ENCODE peak calls at places on chromosomes 7 and 10, in ten cellular contexts. One of them, this sample, is unnamed. For H3K27me3, the result is how much of the 10 kb centered on the place peaks cover.

GRCh38 chr10:27998178-27998953 is 513 bp downstream of the ODAD2 start:
- DNase-seq in pancreas: peak
- DNase-seq in Peyer's patch: no peak
- DNase-seq in HCT116: no peak
- DNase-seq in naive thymus-derived CD4-positive, alpha-beta T cell: peak
- DNase-seq in hepatocyte: peak
- DNase-seq in aorta: peak
- DNase-seq in AG04450: no peak
- DNase-seq in thyroid gland: peak
- DNase-seq in upper lobe of right lung: peak
- DNase-seq in this sample: no peak

GRCh38 chr7:40418445-40418844 is 283.6 kb downstream of the SUGCT start:
- DNase-seq in pancreas: no peak
- DNase-seq in Peyer's patch: no peak
- DNase-seq in HCT116: no peak
- DNase-seq in naive thymus-derived CD4-positive, alpha-beta T cell: no peak
- DNase-seq in hepatocyte: no peak
- DNase-seq in aorta: no peak
- DNase-seq in AG04450: no peak
- DNase-seq in thyroid gland: no peak
- DNase-seq in upper lobe of right lung: no peak
- DNase-seq in this sample: no peak

GRCh38 chr10:14403846-14404623 is 73.3 kb upstream of the FRMD4A start:
- DNase-seq in pancreas: no peak
- DNase-seq in Peyer's patch: no peak
- DNase-seq in HCT116: no peak
- DNase-seq in naive thymus-derived CD4-positive, alpha-beta T cell: no peak
- DNase-seq in hepatocyte: no peak
- DNase-seq in aorta: no peak
- DNase-seq in AG04450: no peak
- DNase-seq in thyroid gland: no peak
- DNase-seq in upper lobe of right lung: no peak
- DNase-seq in this sample: no peak

GRCh38 chr7:158094671-158095256 is 492.9 kb downstream of the PTPRN2 start:
- DNase-seq in pancreas: no peak
- DNase-seq in Peyer's patch: no peak
- DNase-seq in HCT116: no peak
- DNase-seq in naive thymus-derived CD4-positive, alpha-beta T cell: no peak
- DNase-seq in hepatocyte: no peak
- DNase-seq in aorta: peak
- DNase-seq in AG04450: no peak
- DNase-seq in thyroid gland: no peak
- DNase-seq in upper lobe of right lung: peak
- DNase-seq in this sample: no peak

GRCh38 chr10:116444527-116445142 is 17.0 kb downstream of the PNLIPRP3 start:
- DNase-seq in pancreas: no peak
- DNase-seq in Peyer's patch: no peak
- DNase-seq in HCT116: peak
- DNase-seq in naive thymus-derived CD4-positive, alpha-beta T cell: peak
- DNase-seq in hepatocyte: peak
- DNase-seq in aorta: no peak
- DNase-seq in AG04450: peak
- DNase-seq in thyroid gland: no peak
- DNase-seq in upper lobe of right lung: no peak
- DNase-seq in this sample: peak

GRCh38 chr10:30832727-30833624 is 198.7 kb downstream of the ZNF438 start:
- DNase-seq in pancreas: no peak
- DNase-seq in Peyer's patch: no peak
- DNase-seq in HCT116: no peak
- DNase-seq in naive thymus-derived CD4-positive, alpha-beta T cell: no peak
- DNase-seq in hepatocyte: no peak
- DNase-seq in aorta: no peak
- DNase-seq in AG04450: no peak
- DNase-seq in thyroid gland: no peak
- DNase-seq in upper lobe of right lung: no peak
- DNase-seq in this sample: no peak

GRCh38 chr10:132850246-132850645 is 64.3 kb upstream of the NKX6-2 start:
- DNase-seq in pancreas: no peak
- DNase-seq in Peyer's patch: no peak
- DNase-seq in HCT116: no peak
- DNase-seq in naive thymus-derived CD4-positive, alpha-beta T cell: no peak
- DNase-seq in hepatocyte: no peak
- DNase-seq in aorta: peak
- DNase-seq in AG04450: no peak
- DNase-seq in thyroid gland: no peak
- DNase-seq in upper lobe of right lung: peak
- DNase-seq in this sample: no peak

GRCh38 chr10:103540722-103541121 is 47.2 kb downstream of the NEURL1 start:
- DNase-seq in pancreas: no peak
- DNase-seq in Peyer's patch: no peak
- DNase-seq in HCT116: no peak
- DNase-seq in naive thymus-derived CD4-positive, alpha-beta T cell: no peak
- DNase-seq in hepatocyte: no peak
- DNase-seq in aorta: no peak
- DNase-seq in AG04450: no peak
- DNase-seq in thyroid gland: no peak
- DNase-seq in upper lobe of right lung: peak
- DNase-seq in this sample: no peak

GRCh38 chr7:97576043-97576442 is 155.8 kb upstream of the TAC1 start:
- DNase-seq in pancreas: no peak
- DNase-seq in Peyer's patch: no peak
- DNase-seq in HCT116: no peak
- DNase-seq in naive thymus-derived CD4-positive, alpha-beta T cell: no peak
- DNase-seq in hepatocyte: no peak
- DNase-seq in aorta: no peak
- DNase-seq in AG04450: no peak
- DNase-seq in thyroid gland: no peak
- DNase-seq in upper lobe of right lung: no peak
- DNase-seq in this sample: no peak

GRCh38 chr10:3140280-3140679 is 32.3 kb downstream of the PITRM1 start:
- DNase-seq in pancreas: no peak
- DNase-seq in Peyer's patch: no peak
- DNase-seq in HCT116: no peak
- DNase-seq in naive thymus-derived CD4-positive, alpha-beta T cell: no peak
- DNase-seq in hepatocyte: no peak
- DNase-seq in aorta: peak
- DNase-seq in AG04450: no peak
- DNase-seq in thyroid gland: no peak
- DNase-seq in upper lobe of right lung: no peak
- DNase-seq in this sample: no peak

GRCh38 chr7:2204446-2204845 is 28.3 kb downstream of the MAD1L1 start:
- DNase-seq in pancreas: no peak
- DNase-seq in Peyer's patch: no peak
- DNase-seq in HCT116: no peak
- DNase-seq in naive thymus-derived CD4-positive, alpha-beta T cell: no peak
- DNase-seq in hepatocyte: no peak
- DNase-seq in aorta: no peak
- DNase-seq in AG04450: no peak
- DNase-seq in thyroid gland: no peak
- DNase-seq in upper lobe of right lung: peak
- DNase-seq in this sample: no peak

GRCh38 chr10:131571346-131571745 is 259.8 kb upstream of the TCERG1L start:
- DNase-seq in pancreas: no peak
- DNase-seq in Peyer's patch: peak
- DNase-seq in HCT116: no peak
- DNase-seq in naive thymus-derived CD4-positive, alpha-beta T cell: no peak
- DNase-seq in hepatocyte: no peak
- DNase-seq in aorta: no peak
- DNase-seq in AG04450: no peak
- DNase-seq in thyroid gland: no peak
- DNase-seq in upper lobe of right lung: no peak
- DNase-seq in this sample: no peak

GRCh38 chr7:40551685-40552576 is 417.1 kb downstream of the SUGCT start:
- DNase-seq in pancreas: no peak
- DNase-seq in Peyer's patch: no peak
- DNase-seq in HCT116: no peak
- DNase-seq in naive thymus-derived CD4-positive, alpha-beta T cell: no peak
- DNase-seq in hepatocyte: peak
- DNase-seq in aorta: peak
- DNase-seq in AG04450: no peak
- DNase-seq in thyroid gland: no peak
- DNase-seq in upper lobe of right lung: no peak
- DNase-seq in this sample: no peak

GRCh38 chr7:142711722-142712616 is 37.3 kb upstream of the PRSS1 start:
- DNase-seq in pancreas: peak
- DNase-seq in Peyer's patch: peak
- DNase-seq in HCT116: peak
- DNase-seq in naive thymus-derived CD4-positive, alpha-beta T cell: no peak
- DNase-seq in hepatocyte: peak
- DNase-seq in aorta: no peak
- DNase-seq in AG04450: no peak
- DNase-seq in thyroid gland: peak
- DNase-seq in upper lobe of right lung: no peak
- DNase-seq in this sample: peak

GRCh38 chr10:19640864-19641263 is 175.4 kb upstream of the PLXDC2 start:
- DNase-seq in pancreas: no peak
- DNase-seq in Peyer's patch: no peak
- DNase-seq in HCT116: no peak
- DNase-seq in naive thymus-derived CD4-positive, alpha-beta T cell: no peak
- DNase-seq in hepatocyte: no peak
- DNase-seq in aorta: no peak
- DNase-seq in AG04450: no peak
- DNase-seq in thyroid gland: no peak
- DNase-seq in upper lobe of right lung: no peak
- DNase-seq in this sample: no peak

GRCh38 chr10:19634163-19634562 is 182.1 kb upstream of the PLXDC2 start:
- DNase-seq in pancreas: no peak
- DNase-seq in Peyer's patch: no peak
- DNase-seq in HCT116: no peak
- DNase-seq in naive thymus-derived CD4-positive, alpha-beta T cell: no peak
- DNase-seq in hepatocyte: no peak
- DNase-seq in aorta: no peak
- DNase-seq in AG04450: no peak
- DNase-seq in thyroid gland: no peak
- DNase-seq in upper lobe of right lung: no peak
- DNase-seq in this sample: no peak

GRCh38 chr10:19638873-19639233 is 177.4 kb upstream of the PLXDC2 start:
- DNase-seq in pancreas: no peak
- DNase-seq in Peyer's patch: no peak
- DNase-seq in HCT116: no peak
- DNase-seq in naive thymus-derived CD4-positive, alpha-beta T cell: no peak
- DNase-seq in hepatocyte: no peak
- DNase-seq in aorta: no peak
- DNase-seq in AG04450: no peak
- DNase-seq in thyroid gland: no peak
- DNase-seq in upper lobe of right lung: no peak
- DNase-seq in this sample: no peak

DNA sequence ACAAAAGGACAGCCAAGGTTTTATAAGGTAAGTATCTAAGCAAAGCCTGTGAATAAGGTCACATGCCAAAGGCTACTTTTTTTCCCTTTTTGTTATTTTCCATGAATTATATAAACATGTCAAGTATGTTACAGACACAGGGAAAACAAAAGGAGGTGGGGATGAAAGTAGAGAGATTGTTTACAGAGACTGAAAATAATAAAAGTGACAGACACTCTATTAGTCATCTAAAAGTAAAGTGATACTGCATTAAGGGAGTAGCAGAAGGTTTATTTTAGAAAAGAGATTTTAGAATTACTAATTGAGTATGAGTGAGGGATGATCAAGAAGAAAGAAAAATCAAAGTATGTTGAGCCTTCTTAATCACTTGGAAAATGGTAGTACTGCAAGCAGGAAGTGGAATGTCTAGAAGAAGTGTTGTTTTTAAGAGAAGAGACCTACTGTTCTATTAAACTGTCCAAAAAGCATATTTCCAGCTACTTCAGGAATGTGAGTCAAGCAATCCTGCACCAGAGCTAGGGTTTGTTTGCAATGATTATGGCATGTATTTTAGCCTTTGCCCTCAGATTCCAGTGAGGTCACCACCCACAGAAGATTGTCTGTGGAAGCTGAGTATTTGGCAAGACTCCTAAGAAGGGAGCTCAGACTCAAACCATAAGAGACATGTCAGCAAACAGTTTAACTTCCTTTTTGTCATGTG is 177.9 kb upstream of the PLXDC2 start:
- DNase-seq in pancreas: no peak
- DNase-seq in Peyer's patch: no peak
- DNase-seq in HCT116: no peak
- DNase-seq in naive thymus-derived CD4-positive, alpha-beta T cell: no peak
- DNase-seq in hepatocyte: peak
- DNase-seq in aorta: no peak
- DNase-seq in AG04450: peak
- DNase-seq in thyroid gland: no peak
- DNase-seq in upper lobe of right lung: no peak
- DNase-seq in this sample: peak
- H3K4me3 ChIP-seq in pancreas: no peak
- H3K4me3 ChIP-seq in Peyer's patch: no peak
- H3K4me3 ChIP-seq in HCT116: no peak
- H3K4me3 ChIP-seq in naive thymus-derived CD4-positive, alpha-beta T cell: no peak
- H3K4me3 ChIP-seq in hepatocyte: no peak
- H3K4me3 ChIP-seq in aorta: peak
- H3K4me3 ChIP-seq in AG04450: peak
- H3K4me3 ChIP-seq in thyroid gland: no peak
- H3K4me3 ChIP-seq in upper lobe of right lung: peak
- H3K4me3 ChIP-seq in this sample: no peak

DNA sequence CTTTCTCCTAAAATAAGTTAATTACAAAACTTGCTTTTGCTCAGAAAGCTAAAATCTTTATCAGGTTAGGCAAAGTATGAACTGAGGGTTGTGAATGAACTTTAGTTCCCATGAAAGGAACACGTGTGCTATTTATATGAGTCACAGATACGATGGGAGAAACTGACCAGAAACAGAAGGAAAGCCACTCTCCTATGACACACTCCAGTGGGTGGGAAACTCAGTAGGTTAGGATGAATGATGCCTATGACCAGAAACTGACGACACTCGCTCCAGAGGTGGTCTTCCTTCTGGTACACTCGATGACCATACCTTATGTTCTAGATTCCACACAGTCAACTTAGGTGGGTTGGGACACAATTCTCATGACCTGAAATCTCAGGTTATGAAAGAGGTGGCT is 215.7 kb upstream of the INHBA start:
- DNase-seq in pancreas: no peak
- DNase-seq in Peyer's patch: no peak
- DNase-seq in HCT116: no peak
- DNase-seq in naive thymus-derived CD4-positive, alpha-beta T cell: no peak
- DNase-seq in hepatocyte: no peak
- DNase-seq in aorta: no peak
- DNase-seq in AG04450: peak
- DNase-seq in thyroid gland: no peak
- DNase-seq in upper lobe of right lung: no peak
- DNase-seq in this sample: no peak
- H3K27me3 ChIP-seq in pancreas: under half
- H3K27me3 ChIP-seq in Peyer's patch: under half
- H3K27me3 ChIP-seq in HCT116: under half
- H3K27me3 ChIP-seq in naive thymus-derived CD4-positive, alpha-beta T cell: under half
- H3K27me3 ChIP-seq in hepatocyte: under half
- H3K27me3 ChIP-seq in aorta: under half
- H3K27me3 ChIP-seq in AG04450: under half
- H3K27me3 ChIP-seq in thyroid gland: under half
- H3K27me3 ChIP-seq in upper lobe of right lung: under half
- H3K27me3 ChIP-seq in this sample: under half

GRCh38 chr10:129891806-129892205 is 72.3 kb downstream of the EBF3 start:
- DNase-seq in pancreas: no peak
- DNase-seq in Peyer's patch: no peak
- DNase-seq in HCT116: no peak
- DNase-seq in naive thymus-derived CD4-positive, alpha-beta T cell: no peak
- DNase-seq in hepatocyte: no peak
- DNase-seq in aorta: no peak
- DNase-seq in AG04450: no peak
- DNase-seq in thyroid gland: no peak
- DNase-seq in upper lobe of right lung: no peak
- DNase-seq in this sample: no peak
- H3K4me3 ChIP-seq in pancreas: no peak
- H3K4me3 ChIP-seq in Peyer's patch: no peak
- H3K4me3 ChIP-seq in HCT116: no peak
- H3K4me3 ChIP-seq in naive thymus-derived CD4-positive, alpha-beta T cell: no peak
- H3K4me3 ChIP-seq in hepatocyte: no peak
- H3K4me3 ChIP-seq in aorta: no peak
- H3K4me3 ChIP-seq in AG04450: no peak
- H3K4me3 ChIP-seq in thyroid gland: no peak
- H3K4me3 ChIP-seq in upper lobe of right lung: no peak
- H3K4me3 ChIP-seq in this sample: no peak

GRCh38 chr7:31058688-31059087 is 6.6 kb downstream of the ADCYAP1R1 start:
- DNase-seq in pancreas: no peak
- DNase-seq in Peyer's patch: no peak
- DNase-seq in HCT116: no peak
- DNase-seq in naive thymus-derived CD4-positive, alpha-beta T cell: no peak
- DNase-seq in hepatocyte: no peak
- DNase-seq in aorta: no peak
- DNase-seq in AG04450: no peak
- DNase-seq in thyroid gland: no peak
- DNase-seq in upper lobe of right lung: no peak
- DNase-seq in this sample: no peak
- H3K27me3 ChIP-seq in pancreas: under half
- H3K27me3 ChIP-seq in Peyer's patch: under half
- H3K27me3 ChIP-seq in HCT116: under half
- H3K27me3 ChIP-seq in naive thymus-derived CD4-positive, alpha-beta T cell: under half
- H3K27me3 ChIP-seq in hepatocyte: under half
- H3K27me3 ChIP-seq in aorta: under half
- H3K27me3 ChIP-seq in AG04450: under half
- H3K27me3 ChIP-seq in thyroid gland: under half
- H3K27me3 ChIP-seq in upper lobe of right lung: under half
- H3K27me3 ChIP-seq in this sample: under half